ENCODE peak calls at places on chromosomes 6 and 20, in five cellular contexts. H is dorsolateral prefrontal cortex, M is IMR-90, V is psoas muscle, S is lower lobe of right lung. W is an unnamed sample.

GRCh38 chr6:48099713-48100675 is 11.0 kb downstream of the PTCHD4 start:
- DNase-seq in H (no peak), M (no peak), V (no peak), S (no peak), W (no peak)

GRCh38 chr20:61609461-61609860 is 357.4 kb downstream of the CDH4 start:
- DNase-seq in H (no peak), M (no peak), V (no peak), S (peak; percentile 9), W (no peak)

GRCh38 chr6:151413372-151414145 is 22.2 kb upstream of the ZBTB2 start:
- DNase-seq in H (no peak), M (no peak), V (no peak), S (no peak), W (no peak)

GRCh38 chr20:37542281-37542680 is 14.6 kb upstream of the BLCAP start:
- DNase-seq in H (no peak), M (peak; percentile 37), V (no peak), S (no peak), W (no peak)

GRCh38 chr6:110523461-110524021 is 47.1 kb upstream of the SLC22A16 start:
- DNase-seq in H (no peak), M (no peak), V (no peak), S (no peak), W (no peak)

GRCh38 chr6:93749191-93749590 is 329.8 kb upstream of the EPHA7 start:
- DNase-seq in H (no peak), M (no peak), V (no peak), S (no peak), W (no peak)

GRCh38 chr6:106872044-106872443 is 102.5 kb downstream of the CD24 start:
- DNase-seq in H (no peak), M (no peak), V (no peak), S (no peak), W (no peak)

GRCh38 chr6:169172946-169173345 is 80.7 kb downstream of the THBS2 start:
- DNase-seq in H (no peak), M (no peak), V (no peak), S (no peak), W (no peak)

GRCh38 chr6:19757036-19757435 is 80.1 kb upstream of the ID4 start:
- DNase-seq in H (no peak), M (peak; percentile 39), V (no peak), S (no peak), W (no peak)

GRCh38 chr6:160162167-160162566 is 40.6 kb downstream of the SLC22A1 start:
- DNase-seq in H (no peak), M (no peak), V (no peak), S (no peak), W (no peak)

GRCh38 chr6:13434777-13435176 is 52.6 kb downstream of the GFOD1 start:
- DNase-seq in H (no peak), M (no peak), V (no peak), S (no peak), W (no peak)

GRCh38 chr20:64056639-64056888 is 6.4 kb upstream of the TCEA2 start:
- DNase-seq in H (no peak), M (no peak), V (no peak), S (no peak), W (no peak)

GRCh38 chr20:64057628-64058498 is 5.1 kb upstream of the TCEA2 start:
- DNase-seq in H (peak; percentile 90), M (peak; percentile 40), V (peak; percentile 77), S (peak; percentile 84), W (no peak)

GRCh38 chr20:64056889-64057627 is 5.9 kb upstream of the TCEA2 start:
- DNase-seq in H (no peak), M (no peak), V (no peak), S (peak; percentile 45), W (no peak)

GRCh38 chr20:64055396-64055892 is 6.0 kb upstream of the SOX18 start:
- DNase-seq in H (no peak), M (no peak), V (no peak), S (no peak), W (no peak)

GRCh38 chr20:64055893-64056638 is 6.6 kb upstream of the SOX18 start:
- DNase-seq in H (no peak), M (peak; percentile 19), V (peak; percentile 47), S (peak; percentile 68), W (no peak)
- H3K27ac ChIP-seq in H (no peak overlapping the region), M (no peak overlapping the region), V (peak overlapping the region; percentile 68), S (peak overlapping the region; percentile 87), W (no peak overlapping the region)

DNA sequence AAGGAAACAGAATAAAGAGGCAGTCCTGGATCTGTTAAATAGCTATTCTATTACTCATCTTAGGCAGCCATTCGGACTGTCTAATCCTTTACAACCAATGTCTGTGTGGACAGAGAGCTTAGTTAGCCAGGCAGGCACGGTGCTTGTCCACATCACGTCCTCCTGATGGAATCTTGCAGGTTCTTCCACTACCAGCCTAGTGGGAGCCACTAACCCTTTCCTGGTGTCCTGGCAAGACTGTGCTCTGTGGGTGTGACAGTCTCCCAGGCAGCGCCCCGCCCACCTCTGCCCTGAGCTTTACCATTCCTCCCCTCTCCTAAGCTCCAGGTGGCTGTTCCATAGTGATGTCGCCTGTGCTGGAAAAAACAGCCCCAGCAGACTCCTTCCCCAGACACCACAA is 78.3 kb upstream of the CLDN20 start:
- DNase-seq in H (no peak), M (peak; percentile 28), V (no peak), S (no peak), W (no peak)
- H3K27ac ChIP-seq in H (no peak overlapping the region), M (no peak overlapping the region), V (no peak overlapping the region), S (no peak overlapping the region), W (no peak overlapping the region)

DNA sequence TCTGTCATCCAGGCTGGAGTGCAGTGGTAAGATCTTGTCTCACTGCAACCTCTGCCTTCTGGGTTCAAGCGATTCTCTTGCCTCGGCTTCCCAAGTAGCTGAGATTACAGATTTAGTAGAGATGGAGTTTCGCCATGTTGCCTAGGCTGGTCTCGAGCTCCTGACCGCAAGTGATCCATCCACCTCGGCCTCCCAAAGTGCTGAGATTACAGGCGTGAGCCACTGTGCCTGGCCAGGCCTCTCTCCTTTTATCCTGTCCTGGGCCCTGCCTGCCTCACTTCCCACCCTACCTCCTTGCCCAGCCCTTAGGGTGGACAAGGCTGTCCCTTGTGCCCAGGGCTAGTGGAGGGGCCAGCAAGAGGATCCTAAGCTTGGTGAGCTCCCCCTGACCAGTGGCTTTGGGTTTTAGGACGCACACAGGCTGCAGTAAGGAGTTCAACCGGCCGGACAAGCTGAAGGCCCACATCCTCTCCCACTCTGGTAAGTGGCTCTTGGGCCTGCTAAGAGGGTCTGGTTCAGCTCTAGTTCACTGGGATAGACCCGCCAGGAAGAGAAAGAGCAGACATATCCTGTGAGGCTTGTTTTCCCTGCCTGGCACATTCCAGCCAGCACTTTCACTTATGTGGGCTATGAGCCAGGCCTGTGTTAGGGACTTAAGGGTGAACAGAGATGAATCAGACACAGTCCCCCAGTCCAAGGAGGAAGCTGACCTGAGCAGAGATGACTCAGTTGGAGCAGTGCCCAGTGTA is 21.9 kb upstream of the CHMP4B start:
- DNase-seq in H (no peak), M (peak; percentile 96), V (peak; percentile 32), S (peak; percentile 67), W (no peak)
- H3K27ac ChIP-seq in H (no peak overlapping the region), M (peak overlapping the region; percentile 66), V (peak overlapping the region; percentile 2), S (peak overlapping the region; percentile 64), W (no peak overlapping the region)

GRCh38 chr6:116371384-116372209 is 850 bp downstream of the DSE start:
- DNase-seq in H (peak; percentile 23), M (peak; percentile 94), V (peak; percentile 85), S (peak; percentile 75), W (peak; percentile 43)

GRCh38 chr6:116370328-116370716 is 425 bp upstream of the DSE start:
- DNase-seq in H (no peak), M (no peak), V (no peak), S (no peak), W (no peak)

GRCh38 chr6:116373300-116373699 is 2.6 kb downstream of the DSE start:
- DNase-seq in H (no peak), M (peak; percentile 28), V (no peak), S (no peak), W (no peak)

GRCh38 chr6:116369540-116370327 is 1.0 kb upstream of the DSE start:
- DNase-seq in H (no peak), M (no peak), V (no peak), S (no peak), W (no peak)

GRCh38 chr6:116370717-116371383 is at the start of gene DSE:
- DNase-seq in H (peak; percentile 35), M (peak; percentile 86), V (peak; percentile 84), S (peak; percentile 87), W (peak; percentile 77)
- H3K27ac ChIP-seq in H (peak within 1 kb of the TSS; percentile 49), M (peak within 1 kb of the TSS; percentile 98), V (peak within 1 kb of the TSS; percentile 95), S (peak within 1 kb of the TSS; percentile 91), W (peak within 1 kb of the TSS; percentile 86)

GRCh38 chr6:149337330-149337729 is 19.8 kb downstream of the TAB2 start:
- DNase-seq in H (no peak), M (peak; percentile 25), V (no peak), S (no peak), W (no peak)
- H3K27ac ChIP-seq in H (no peak overlapping the region), M (no peak overlapping the region), V (peak overlapping the region; percentile 78), S (no peak overlapping the region), W (no peak overlapping the region)

GRCh38 chr20:40393161-40393560 is 295.9 kb downstream of the MAFB start:
- DNase-seq in H (no peak), M (no peak), V (no peak), S (no peak), W (no peak)

GRCh38 chr20:40393680-40394079 is 295.4 kb downstream of the MAFB start:
- DNase-seq in H (no peak), M (no peak), V (no peak), S (no peak), W (no peak)

DNA sequence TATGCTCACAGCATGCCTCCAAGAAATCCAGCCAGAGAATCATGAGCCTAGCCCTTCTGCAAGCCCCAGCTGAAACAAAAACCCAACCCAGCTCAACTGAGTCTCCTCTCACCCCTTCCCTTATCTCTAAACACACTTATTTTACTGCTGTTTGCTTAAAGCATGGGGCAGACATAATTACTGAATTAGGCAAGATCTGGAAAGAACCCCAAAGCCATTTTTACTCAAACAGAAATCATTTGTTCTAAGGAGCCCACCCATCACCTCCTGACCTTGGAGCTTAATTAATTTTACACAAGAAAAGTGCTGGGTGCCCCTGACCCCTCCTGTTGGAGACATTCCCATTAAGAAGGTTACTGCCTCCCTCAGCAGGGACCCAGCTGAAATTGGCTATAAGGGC is 291.6 kb downstream of the MAFB start:
- DNase-seq in H (no peak), M (no peak), V (no peak), S (no peak), W (no peak)
- H3K27ac ChIP-seq in H (no peak overlapping the region), M (no peak overlapping the region), V (no peak overlapping the region), S (no peak overlapping the region), W (no peak overlapping the region)

GRCh38 chr6:37060195-37060559 is 54.7 kb downstream of the FGD2 start:
- DNase-seq in H (no peak), M (no peak), V (no peak), S (no peak), W (no peak)
- H3K27ac ChIP-seq in H (no peak overlapping the region), M (peak overlapping the region; percentile 81), V (peak overlapping the region; percentile 84), S (no peak overlapping the region), W (peak overlapping the region; percentile 27)

W was measured in caudate nucleus.